ENCODE peak calls at places on chromosomes 4 and X, in ten cellular contexts. W is transverse colon, J is heart right ventricle, H is tibial artery, A is tibial nerve, X is heart left ventricle, N is body of pancreas, E is ascending aorta, O is fibroblast of lung, Y is cardiac muscle cell. Q is an unnamed sample.

GRCh38 chrX:134999469-134999868 is 8.7 kb downstream of the SMIM10 start:
- DNase-seq in H (no peak), J (no peak), E (no peak), W (no peak), A (no peak), Y (peak; percentile 71), N (no peak), X (no peak), O (peak; percentile 46), Q (no peak)

GRCh38 chr4:39825741-39826231 is 127.8 kb downstream of the UBE2K start:
- DNase-seq in A (no peak), W (no peak), J (no peak), O (peak; percentile 70), H (no peak), N (no peak), X (no peak), E (no peak), Y (peak; percentile 45), Q (no peak)

GRCh38 chr4:6473264-6474052 is 1.0 kb upstream of the PPP2R2C start:
- DNase-seq in Y (no peak), N (no peak), O (no peak), W (no peak), H (no peak), A (no peak), X (no peak), J (no peak), E (no peak), Q (no peak)

GRCh38 chrX:40539214-40540142 is 41.3 kb upstream of the ATP6AP2 start:
- DNase-seq in A (no peak), Y (peak; percentile 81), O (peak; percentile 60), N (peak; percentile 11), X (peak; percentile 49), J (peak; percentile 18), H (peak; percentile 72), E (no peak), W (peak; percentile 49), Q (peak; percentile 67)

GRCh38 chr4:147830987-147831386 is 99.1 kb downstream of the ARHGAP10 start:
- DNase-seq in A (no peak), Y (peak; percentile 57), X (no peak), N (no peak), E (no peak), W (no peak), H (no peak), O (peak; percentile 74), J (no peak), Q (no peak)

GRCh38 chr4:5014007-5014682 is 5.1 kb downstream of the CYTL1 start:
- DNase-seq in A (no peak), W (no peak), Y (no peak), X (no peak), J (no peak), N (no peak), E (no peak), H (no peak), O (no peak), Q (no peak)

GRCh38 chr4:42133006-42133405 is 19.4 kb downstream of the BEND4 start:
- DNase-seq in H (no peak), Y (no peak), X (no peak), N (no peak), J (no peak), O (no peak), E (no peak), A (no peak), W (no peak), Q (no peak)

GRCh38 chrX:133214316-133214715 is 3.8 kb downstream of the TFDP3 start:
- DNase-seq in H (no peak), N (no peak), A (no peak), W (no peak), J (no peak), E (no peak), O (no peak), Y (no peak), X (no peak), Q (no peak)

GRCh38 chrX:132433551-132433950 is 55.3 kb downstream of the MBNL3 start:
- DNase-seq in E (no peak), X (no peak), Y (no peak), H (no peak), O (no peak), N (no peak), A (no peak), W (no peak), J (no peak), Q (no peak)

GRCh38 chrX:102712967-102713677 is 874 bp downstream of the GPRASP2 start:
- DNase-seq in O (peak; percentile 54), X (peak; percentile 61), A (peak; percentile 34), N (peak; percentile 67), Y (peak; percentile 71), H (peak; percentile 72), J (peak; percentile 68), W (peak; percentile 55), E (no peak), Q (peak; percentile 37)

GRCh38 chrX:134237363-134237702 is 351 bp downstream of the CCDC160 start:
- DNase-seq in N (no peak), H (no peak), A (no peak), J (no peak), Y (no peak), E (no peak), X (no peak), O (no peak), W (no peak), Q (no peak)

GRCh38 chrX:53288173-53288572 is 6.8 kb upstream of the IQSEC2 start:
- DNase-seq in H (peak; percentile 65), X (peak; percentile 80), Y (peak; percentile 51), E (no peak), J (peak; percentile 54), N (peak; percentile 12), W (no peak), O (peak; percentile 20), A (no peak), Q (no peak)

DNA sequence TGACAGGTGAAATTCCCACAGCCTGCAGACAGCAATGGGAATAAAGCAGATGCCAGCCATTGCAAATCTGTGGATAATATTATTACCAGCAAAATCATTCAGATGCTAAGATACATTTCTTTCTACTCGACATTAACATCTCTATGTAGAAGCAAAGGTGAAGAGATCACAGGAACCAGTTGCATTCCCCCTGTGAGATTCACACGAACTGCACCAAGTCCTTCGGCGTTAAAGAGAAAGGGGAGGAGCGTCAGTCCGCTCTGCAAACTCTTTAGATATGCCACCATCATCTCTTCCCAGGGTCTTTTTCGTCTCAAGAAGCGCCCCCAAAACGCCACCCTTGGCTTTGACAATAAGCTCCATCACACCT is 1.9 kb downstream of the NEUROG2 start:
- DNase-seq in A (no peak), W (no peak), N (no peak), O (no peak), J (no peak), Y (no peak), X (no peak), E (no peak), H (no peak), Q (no peak)
- H3K4me3 ChIP-seq in A (no peak overlapping the region), W (no peak overlapping the region), N (no peak overlapping the region), O (no peak overlapping the region), J (no peak overlapping the region), Y (no peak overlapping the region), X (no peak overlapping the region), E (peak overlapping the region; percentile 64), H (no peak overlapping the region), Q (no peak overlapping the region)

GRCh38 chr4:156248921-156249320 is 295.3 kb upstream of the CTSO start:
- DNase-seq in N (no peak), O (no peak), Y (no peak), J (no peak), E (no peak), W (no peak), H (no peak), A (no peak), X (no peak), Q (no peak)

GRCh38 chr4:156251373-156252065 is 297.9 kb upstream of the CTSO start:
- DNase-seq in W (no peak), O (peak; percentile 14), E (no peak), H (no peak), A (no peak), N (no peak), X (no peak), Y (no peak), J (no peak), Q (no peak)

GRCh38 chr4:156252300-156253016 is 298.8 kb upstream of the CTSO start:
- DNase-seq in J (no peak), Y (peak; percentile 21), E (no peak), H (no peak), O (peak; percentile 53), W (no peak), X (no peak), N (no peak), A (no peak), Q (no peak)

GRCh38 chr4:156243015-156243414 is 289.3 kb upstream of the CTSO start:
- DNase-seq in W (no peak), O (no peak), E (no peak), Y (no peak), J (no peak), N (no peak), A (no peak), H (no peak), X (no peak), Q (no peak)

GRCh38 chr4:156247470-156247869 is 293.8 kb upstream of the CTSO start:
- DNase-seq in Y (no peak), E (no peak), W (no peak), N (no peak), O (no peak), A (no peak), X (no peak), J (no peak), H (no peak), Q (no peak)
- TF ChIP-seq CTCF in Y (no peak), E (no peak), W (no peak), N (no peak), O (no peak), A (no peak), X (no peak), J (no peak), H (no peak), Q (no peak)

GRCh38 chr4:155692990-155693659 is 26.5 kb downstream of the GUCY1A1 start:
- DNase-seq in N (no peak), X (no peak), E (no peak), O (no peak), H (no peak), Y (no peak), W (no peak), A (no peak), J (no peak), Q (no peak)
- H3K4me1 ChIP-seq in N (peaks cover 20% of the 10 kb centered on the region), X (peaks cover 62% of the 10 kb centered on the region), E (peaks cover 28% of the 10 kb centered on the region), O (no peaks in the 10 kb centered on the region), H (peaks cover 22% of the 10 kb centered on the region), Y (peaks cover 52% of the 10 kb centered on the region), W (no peaks in the 10 kb centered on the region), A (no peaks in the 10 kb centered on the region), J (peaks cover 84% of the 10 kb centered on the region), Q (peaks cover 9% of the 10 kb centered on the region)

DNA sequence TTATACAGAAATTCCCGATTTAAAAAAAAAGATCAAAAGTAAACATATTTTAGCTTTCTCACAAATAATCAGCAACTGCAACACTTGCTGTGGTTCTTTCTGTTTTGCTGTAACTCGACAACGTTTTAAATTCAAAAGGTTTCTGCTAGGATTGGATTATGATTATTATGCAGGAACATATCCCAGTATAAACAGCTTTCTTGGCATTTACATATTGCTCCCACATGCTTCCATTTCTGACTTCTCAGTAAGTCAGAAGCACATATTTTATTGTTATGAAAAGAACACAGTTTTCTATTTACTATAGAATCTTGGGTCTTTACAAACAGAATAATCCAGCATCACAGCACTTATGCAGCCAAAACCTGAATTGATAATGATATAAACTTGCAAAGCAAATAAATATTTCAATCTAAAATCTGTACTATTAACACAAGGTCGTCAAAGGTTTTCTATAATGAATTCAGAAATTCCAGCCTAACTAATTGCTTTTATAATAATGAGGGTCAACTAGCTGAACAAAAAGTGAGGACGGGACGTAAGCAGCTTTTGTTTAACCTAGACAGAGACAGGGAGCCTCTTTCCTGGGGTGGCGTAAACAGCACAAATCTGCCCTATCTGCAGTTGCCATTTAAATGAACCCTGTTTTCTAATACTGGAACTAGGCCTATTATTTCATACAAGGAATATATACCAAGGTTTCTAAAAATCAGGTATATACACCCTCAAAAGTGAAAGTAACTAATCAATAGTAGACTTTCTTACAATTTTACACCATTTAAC is 9.8 kb upstream of the PCDH18 start:
- DNase-seq in W (no peak), N (no peak), X (no peak), A (no peak), J (no peak), Y (no peak), E (no peak), H (no peak), O (peak; percentile 13), Q (no peak)
- H3K4me3 ChIP-seq in W (peak overlapping the region; percentile 18), N (no peak overlapping the region), X (peak overlapping the region; percentile 28), A (peak overlapping the region; percentile 29), J (peak overlapping the region; percentile 42), Y (no peak overlapping the region), E (peak overlapping the region; percentile 4), H (peak overlapping the region; percentile 23), O (peak overlapping the region; percentile 53), Q (no peak overlapping the region)